ENCODE peak calls at places on chromosome 9, in four cellular contexts. F is A673, C is astrocyte of the spinal cord, R is GM23338. M is an unnamed sample.

GRCh38 chr9:92632641-92633040 is 37.3 kb downstream of the IPPK start:
- DNase-seq in F (no peak), R (no peak), C (no peak), M (no peak)

GRCh38 chr9:94086468-94086867 is 2.2 kb downstream of the PTPDC1 start:
- DNase-seq in F (peak), R (no peak), C (peak), M (peak)

GRCh38 chr9:73050062-73050814 is 97.4 kb upstream of the ALDH1A1 start:
- DNase-seq in C (peak), R (peak), F (no peak), M (no peak)

GRCh38 chr9:2012347-2012746 is 2.8 kb upstream of the SMARCA2 start:
- DNase-seq in C (no peak), R (no peak), F (no peak), M (no peak)

GRCh38 chr9:120713257-120714087 is 798 bp downstream of the MEGF9 start:
- DNase-seq in F (no peak), C (no peak), R (peak), M (no peak)

GRCh38 chr9:113602126-113603119 is 138.9 kb downstream of the RGS3 start:
- DNase-seq in F (peak), R (peak), C (peak), M (no peak)

GRCh38 chr9:125240649-125240999 is 519 bp downstream of the HSPA5 start:
- DNase-seq in C (peak), F (peak), R (peak), M (no peak)

GRCh38 chr9:96612105-96612965 is 7.3 kb downstream of the CDC14B start:
- DNase-seq in F (peak), C (peak), R (peak), M (peak)

GRCh38 chr9:137025120-137025966 is 2.7 kb downstream of the ABCA2 start:
- DNase-seq in C (no peak), F (no peak), R (no peak), M (peak)

GRCh38 chr9:84139296-84140100 is 158.9 kb downstream of the RMI1 start:
- DNase-seq in R (no peak), C (peak), F (peak), M (peak)

GRCh38 chr9:83469722-83470121 is 68.5 kb downstream of the FRMD3 start:
- DNase-seq in F (no peak), C (no peak), R (peak), M (no peak)

GRCh38 chr9:109051733-109052132 is 38.4 kb upstream of the CTNNAL1 start:
- DNase-seq in C (no peak), F (no peak), R (no peak), M (no peak)

GRCh38 chr9:86281577-86282076 is 711 bp downstream of the ISCA1 start:
- DNase-seq in F (no peak), C (no peak), R (peak), M (no peak)

GRCh38 chr9:8762676-8763075 is 963.1 kb upstream of the DMAC1 start:
- DNase-seq in R (peak), F (no peak), C (no peak), M (no peak)

GRCh38 chr9:85872444-85872843 is 68.5 kb upstream of the NAA35 start:
- DNase-seq in F (peak), C (no peak), R (no peak), M (no peak)

GRCh38 chr9:31140316-31140715 is 1244.1 kb upstream of the ACO1 start:
- DNase-seq in C (peak), F (peak), R (peak), M (no peak)

GRCh38 chr9:107674252-107674936 is 184.8 kb upstream of the KLF4 start:
- DNase-seq in F (no peak), R (peak), C (no peak), M (no peak)

GRCh38 chr9:4959028-4959427 is 26.0 kb upstream of the JAK2 start:
- DNase-seq in R (no peak), C (no peak), F (no peak), M (no peak)

GRCh38 chr9:35907732-35908483 is 1.4 kb upstream of the SPAAR start:
- DNase-seq in C (peak), F (peak), R (peak), M (no peak)
- H3K4me3 ChIP-seq in C (no peak), F (no peak), R (peak), M (no peak)

GRCh38 chr9:69081261-69081660 is 45.7 kb downstream of the FXN start:
- DNase-seq in F (no peak), R (no peak), C (no peak), M (no peak)

GRCh38 chr9:69078581-69078980 is 43.0 kb downstream of the FXN start:
- DNase-seq in R (no peak), F (no peak), C (peak), M (no peak)

GRCh38 chr9:69078069-69078468 is 42.5 kb downstream of the FXN start:
- DNase-seq in C (no peak), R (no peak), F (no peak), M (no peak)

GRCh38 chr9:69076550-69076949 is 41.0 kb downstream of the FXN start:
- DNase-seq in F (no peak), C (no peak), R (no peak), M (peak)

GRCh38 chr9:69079186-69079585 is 43.6 kb downstream of the FXN start:
- DNase-seq in C (no peak), R (no peak), F (no peak), M (no peak)
- TF ChIP-seq CTCF in C (no peak), R (no peak), F (no peak), M (no peak)

GRCh38 chr9:19457694-19458009 is 48.8 kb downstream of the ACER2 start:
- DNase-seq in C (no peak), R (no peak), F (no peak), M (no peak)
- H3K4me3 ChIP-seq in C (peak), R (no peak), F (no peak), M (peak)

DNA sequence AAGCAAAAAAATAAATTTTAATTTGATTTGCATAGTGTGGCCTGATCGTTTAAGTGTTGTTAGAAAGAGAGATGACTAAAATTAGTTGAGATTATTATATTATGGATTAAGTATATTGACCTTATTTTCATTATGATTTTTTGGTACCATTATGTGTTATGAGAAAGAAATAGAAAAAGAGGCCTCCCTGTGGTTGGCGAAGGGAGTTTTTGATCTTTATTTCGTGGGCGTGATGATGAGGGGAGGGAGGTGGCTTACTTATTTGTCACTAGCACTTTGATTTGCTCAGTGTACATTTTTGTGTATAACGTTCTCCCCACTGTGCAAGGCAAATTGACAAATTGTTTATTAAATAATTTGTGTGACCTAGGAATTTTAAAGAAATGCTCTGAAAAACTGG is 2.8 kb downstream of the DAPK1 start:
- DNase-seq in C (no peak), R (no peak), F (peak), M (no peak)
- TF ChIP-seq CTCF in C (no peak), R (no peak), F (peak), M (no peak)

DNA sequence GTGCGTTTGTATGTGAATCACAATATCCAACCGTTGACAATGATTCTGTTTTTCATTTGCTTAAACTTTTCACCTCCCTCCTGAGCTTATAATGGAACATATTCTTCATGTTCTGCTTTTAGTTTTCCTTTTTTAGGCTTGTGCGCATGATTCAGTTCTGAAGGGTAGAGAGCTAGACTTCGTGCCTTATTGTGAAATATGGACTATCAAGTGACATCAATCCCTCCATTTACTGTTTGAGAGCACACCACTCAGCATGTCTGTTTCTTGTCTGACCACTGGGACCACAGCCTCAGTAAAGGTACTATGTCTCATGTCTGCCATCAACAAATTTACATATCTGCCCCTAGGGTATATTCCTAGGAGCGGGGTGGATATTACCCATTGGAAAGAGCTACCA is 30.5 kb upstream of the LPAR1 start:
- DNase-seq in F (no peak), R (no peak), C (no peak), M (no peak)
- H3K4me3 ChIP-seq in F (no peak), R (no peak), C (no peak), M (no peak)

GRCh38 chr9:18297532-18297872 is 176.5 kb upstream of the ADAMTSL1 start:
- DNase-seq in F (no peak), C (no peak), R (peak), M (no peak)
- TF ChIP-seq CTCF in F (no peak), C (peak), R (peak), M (no peak)

GRCh38 chr9:34809504-34810186 is 99.7 kb upstream of the CCL21 start:
- DNase-seq in F (peak), C (no peak), R (peak), M (no peak)

DNA sequence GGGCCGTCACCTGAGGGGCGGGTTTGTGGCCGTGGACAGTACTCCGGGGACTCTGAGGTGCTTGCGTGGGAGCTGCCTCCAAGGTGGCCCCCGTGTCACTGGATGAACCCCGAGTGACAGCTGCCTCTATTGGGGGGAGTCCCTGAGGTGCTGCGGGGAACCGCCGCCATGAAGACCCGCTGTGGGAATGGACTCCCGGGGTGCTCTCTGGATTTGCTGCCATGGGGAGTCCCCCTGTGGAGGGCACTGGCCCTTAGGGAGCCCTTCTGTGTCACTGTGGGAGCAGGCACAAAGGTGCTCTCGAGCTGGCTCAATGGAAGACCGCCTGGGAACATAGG is 100.2 kb upstream of the CCL21 start:
- DNase-seq in F (no peak), R (no peak), C (no peak), M (no peak)
- H3K4me3 ChIP-seq in F (no peak), R (peak), C (no peak), M (no peak)

GRCh38 chr9:25845867-25846266 is 167.6 kb upstream of the TUSC1 start:
- DNase-seq in R (no peak), C (no peak), F (no peak), M (no peak)

GRCh38 chr9:25850803-25851202 is 172.6 kb upstream of the TUSC1 start:
- DNase-seq in C (no peak), F (no peak), R (peak), M (no peak)
- TF ChIP-seq CTCF in C (no peak), F (no peak), R (no peak), M (no peak)